ENCODE peak calls at places on chromosome 1, in six cellular contexts. Q, X, Z, C, J and F are unnamed samples.
A peak's percentile ranks its signal among the peaks of the same experiment; 100 is the strongest.

GRCh38 chr1:193794239-193794638 is 607.8 kb upstream of the B3GALT2 start:
- DNase-seq in Q (peak; percentile 50), X (no peak), Z (no peak), C (no peak), J (no peak), F (no peak)

GRCh38 chr1:86687595-86687994 is 16.8 kb upstream of the SH3GLB1 start:
- DNase-seq in Q (peak; percentile 49), X (peak; percentile 32), Z (peak; percentile 12), C (peak; percentile 14), J (no peak), F (no peak)

GRCh38 chr1:58805716-58806571 is 22.1 kb upstream of the JUN start:
- DNase-seq in Q (no peak), X (no peak), Z (no peak), C (no peak), J (no peak), F (no peak)

GRCh38 chr1:63669151-63669961 is 76.1 kb downstream of the PGM1 start:
- DNase-seq in Q (no peak), X (no peak), Z (no peak), C (no peak), J (no peak), F (no peak)

GRCh38 chr1:16615253-16616252 is 2.2 kb upstream of the NBPF1 start:
- DNase-seq in Q (no peak), X (no peak), Z (no peak), C (no peak), J (peak; percentile 81), F (no peak)

GRCh38 chr1:224785622-224786021 is 143.9 kb upstream of the DNAH14 start:
- DNase-seq in Q (no peak), X (no peak), Z (no peak), C (no peak), J (no peak), F (no peak)

GRCh38 chr1:56897150-56898004 is 42.8 kb downstream of the C8A start:
- DNase-seq in Q (peak; percentile 2), X (no peak), Z (no peak), C (no peak), J (no peak), F (no peak)

GRCh38 chr1:170471310-170471839 is 60.6 kb upstream of the GORAB start:
- DNase-seq in Q (no peak), X (no peak), Z (no peak), C (no peak), J (no peak), F (no peak)

GRCh38 chr1:21294266-21295058 is 4.2 kb upstream of the ECE1 start:
- DNase-seq in Q (no peak), X (no peak), Z (no peak), C (peak; percentile 62), J (no peak), F (no peak)

GRCh38 chr1:5901841-5902240 is 90.4 kb downstream of the NPHP4 start:
- DNase-seq in Q (no peak), X (no peak), Z (no peak), C (no peak), J (no peak), F (no peak)

GRCh38 chr1:85148524-85149250 is 52.1 kb downstream of the SYDE2 start:
- DNase-seq in Q (peak; percentile 33), X (no peak), Z (no peak), C (no peak), J (no peak), F (peak; percentile 57)

GRCh38 chr1:1033009-1033587 is 13.2 kb downstream of the AGRN start:
- DNase-seq in Q (peak; percentile 61), X (peak; percentile 87), Z (peak; percentile 62), C (peak; percentile 15), J (no peak), F (peak; percentile 88)

GRCh38 chr1:151547900-151548230 is 7.8 kb downstream of the TUFT1 start:
- DNase-seq in Q (no peak), X (no peak), Z (no peak), C (no peak), J (no peak), F (no peak)

GRCh38 chr1:40409467-40409866 is 35.9 kb downstream of the SMAP2 start:
- DNase-seq in Q (no peak), X (no peak), Z (no peak), C (no peak), J (no peak), F (no peak)

GRCh38 chr1:169072945-169073725 is 33.4 kb upstream of the ATP1B1 start:
- DNase-seq in Q (no peak), X (no peak), Z (no peak), C (no peak), J (no peak), F (no peak)

GRCh38 chr1:15229569-15230170 is 17.4 kb upstream of the FHAD1 start:
- DNase-seq in Q (no peak), X (no peak), Z (no peak), C (no peak), J (no peak), F (no peak)

GRCh38 chr1:3727042-3727824 is 25.0 kb upstream of the CCDC27 start:
- DNase-seq in Q (no peak), X (peak; percentile 46), Z (no peak), C (no peak), J (no peak), F (peak; percentile 18)

GRCh38 chr1:110953031-110953430 is 10.7 kb downstream of the LRIF1 start:
- DNase-seq in Q (no peak), X (no peak), Z (no peak), C (no peak), J (no peak), F (no peak)

GRCh38 chr1:27435566-27436203 is 43.3 kb downstream of the GPR3 start:
- DNase-seq in Q (no peak), X (no peak), Z (no peak), C (peak; percentile 89), J (no peak), F (no peak)